ENCODE peak calls at places on chromosome 3, in six cellular contexts. One of them, this sample, is unnamed.

GRCh38 chr3:152175576-152175883 is 93.2 kb upstream of the MBNL1 start:
- DNase-seq in stimulated activated CD4-positive, alpha-beta T cell treated with anti-CD3 and anti-CD28 coated beads, Interleukin-12 subunit alpha, Interleukin-12 subunit beta, amount 100 ng/mL, for 48 hours: no peak
- DNase-seq in IMR-90: peak; percentile 95
- DNase-seq in keratinocyte: peak; percentile 4
- DNase-seq in activated T-helper 1 cell treated with Interleukin-2 at 50 U/mL for 16 hours: no peak
- DNase-seq in lower lobe of right lung: no peak
- DNase-seq in this sample: no peak

GRCh38 chr3:45635475-45636256 is 41.1 kb downstream of the LIMD1 start:
- DNase-seq in stimulated activated CD4-positive, alpha-beta T cell treated with anti-CD3 and anti-CD28 coated beads, Interleukin-12 subunit alpha, Interleukin-12 subunit beta, amount 100 ng/mL, for 48 hours: no peak
- DNase-seq in IMR-90: peak; percentile 81
- DNase-seq in keratinocyte: peak; percentile 41
- DNase-seq in activated T-helper 1 cell treated with Interleukin-2 at 50 U/mL for 16 hours: no peak
- DNase-seq in lower lobe of right lung: no peak
- DNase-seq in this sample: no peak

GRCh38 chr3:170999737-171000242 is 26.7 kb downstream of the SLC2A2 start:
- DNase-seq in stimulated activated CD4-positive, alpha-beta T cell treated with anti-CD3 and anti-CD28 coated beads, Interleukin-12 subunit alpha, Interleukin-12 subunit beta, amount 100 ng/mL, for 48 hours: no peak
- DNase-seq in IMR-90: peak; percentile 93
- DNase-seq in keratinocyte: peak; percentile 83
- DNase-seq in activated T-helper 1 cell treated with Interleukin-2 at 50 U/mL for 16 hours: no peak
- DNase-seq in lower lobe of right lung: no peak
- DNase-seq in this sample: no peak

GRCh38 chr3:87509401-87509800 is 233.0 kb upstream of the POU1F1 start:
- DNase-seq in stimulated activated CD4-positive, alpha-beta T cell treated with anti-CD3 and anti-CD28 coated beads, Interleukin-12 subunit alpha, Interleukin-12 subunit beta, amount 100 ng/mL, for 48 hours: no peak
- DNase-seq in IMR-90: no peak
- DNase-seq in keratinocyte: no peak
- DNase-seq in activated T-helper 1 cell treated with Interleukin-2 at 50 U/mL for 16 hours: no peak
- DNase-seq in lower lobe of right lung: no peak
- DNase-seq in this sample: no peak

GRCh38 chr3:32956750-32957570 is 5.5 kb downstream of the CCR4 start:
- DNase-seq in stimulated activated CD4-positive, alpha-beta T cell treated with anti-CD3 and anti-CD28 coated beads, Interleukin-12 subunit alpha, Interleukin-12 subunit beta, amount 100 ng/mL, for 48 hours: no peak
- DNase-seq in IMR-90: peak; percentile 24
- DNase-seq in keratinocyte: no peak
- DNase-seq in activated T-helper 1 cell treated with Interleukin-2 at 50 U/mL for 16 hours: no peak
- DNase-seq in lower lobe of right lung: no peak
- DNase-seq in this sample: no peak

GRCh38 chr3:61194892-61195538 is 56.2 kb downstream of the FHIT start:
- DNase-seq in stimulated activated CD4-positive, alpha-beta T cell treated with anti-CD3 and anti-CD28 coated beads, Interleukin-12 subunit alpha, Interleukin-12 subunit beta, amount 100 ng/mL, for 48 hours: no peak
- DNase-seq in IMR-90: no peak
- DNase-seq in keratinocyte: no peak
- DNase-seq in activated T-helper 1 cell treated with Interleukin-2 at 50 U/mL for 16 hours: no peak
- DNase-seq in lower lobe of right lung: no peak
- DNase-seq in this sample: no peak

GRCh38 chr3:11581237-11582122 is 62.2 kb downstream of the VGLL4 start:
- DNase-seq in stimulated activated CD4-positive, alpha-beta T cell treated with anti-CD3 and anti-CD28 coated beads, Interleukin-12 subunit alpha, Interleukin-12 subunit beta, amount 100 ng/mL, for 48 hours: no peak
- DNase-seq in IMR-90: no peak
- DNase-seq in keratinocyte: no peak
- DNase-seq in activated T-helper 1 cell treated with Interleukin-2 at 50 U/mL for 16 hours: no peak
- DNase-seq in lower lobe of right lung: no peak
- DNase-seq in this sample: no peak

GRCh38 chr3:20760981-20761380 is 575.0 kb upstream of the SGO1 start:
- DNase-seq in stimulated activated CD4-positive, alpha-beta T cell treated with anti-CD3 and anti-CD28 coated beads, Interleukin-12 subunit alpha, Interleukin-12 subunit beta, amount 100 ng/mL, for 48 hours: no peak
- DNase-seq in IMR-90: no peak
- DNase-seq in keratinocyte: no peak
- DNase-seq in activated T-helper 1 cell treated with Interleukin-2 at 50 U/mL for 16 hours: no peak
- DNase-seq in lower lobe of right lung: no peak
- DNase-seq in this sample: no peak

GRCh38 chr3:9398715-9399708 is 1.6 kb downstream of the SETD5 start:
- DNase-seq in stimulated activated CD4-positive, alpha-beta T cell treated with anti-CD3 and anti-CD28 coated beads, Interleukin-12 subunit alpha, Interleukin-12 subunit beta, amount 100 ng/mL, for 48 hours: peak; percentile 15
- DNase-seq in IMR-90: peak; percentile 66
- DNase-seq in keratinocyte: no peak
- DNase-seq in activated T-helper 1 cell treated with Interleukin-2 at 50 U/mL for 16 hours: no peak
- DNase-seq in lower lobe of right lung: no peak
- DNase-seq in this sample: no peak

GRCh38 chr3:107675233-107675900 is 152.6 kb downstream of the BBX start:
- DNase-seq in stimulated activated CD4-positive, alpha-beta T cell treated with anti-CD3 and anti-CD28 coated beads, Interleukin-12 subunit alpha, Interleukin-12 subunit beta, amount 100 ng/mL, for 48 hours: no peak
- DNase-seq in IMR-90: no peak
- DNase-seq in keratinocyte: no peak
- DNase-seq in activated T-helper 1 cell treated with Interleukin-2 at 50 U/mL for 16 hours: no peak
- DNase-seq in lower lobe of right lung: no peak
- DNase-seq in this sample: no peak

GRCh38 chr3:9793161-9793781 is 389 bp downstream of the ARPC4 start:
- DNase-seq in stimulated activated CD4-positive, alpha-beta T cell treated with anti-CD3 and anti-CD28 coated beads, Interleukin-12 subunit alpha, Interleukin-12 subunit beta, amount 100 ng/mL, for 48 hours: no peak
- DNase-seq in IMR-90: peak; percentile 44
- DNase-seq in keratinocyte: no peak
- DNase-seq in activated T-helper 1 cell treated with Interleukin-2 at 50 U/mL for 16 hours: no peak
- DNase-seq in lower lobe of right lung: peak; percentile 71
- DNase-seq in this sample: no peak

GRCh38 chr3:73437828-73438227 is 186.9 kb downstream of the PDZRN3 start:
- DNase-seq in stimulated activated CD4-positive, alpha-beta T cell treated with anti-CD3 and anti-CD28 coated beads, Interleukin-12 subunit alpha, Interleukin-12 subunit beta, amount 100 ng/mL, for 48 hours: no peak
- DNase-seq in IMR-90: peak; percentile 74
- DNase-seq in keratinocyte: no peak
- DNase-seq in activated T-helper 1 cell treated with Interleukin-2 at 50 U/mL for 16 hours: no peak
- DNase-seq in lower lobe of right lung: no peak
- DNase-seq in this sample: no peak

GRCh38 chr3:13860001-13860400 is 19.9 kb downstream of the WNT7A start:
- DNase-seq in stimulated activated CD4-positive, alpha-beta T cell treated with anti-CD3 and anti-CD28 coated beads, Interleukin-12 subunit alpha, Interleukin-12 subunit beta, amount 100 ng/mL, for 48 hours: no peak
- DNase-seq in IMR-90: no peak
- DNase-seq in keratinocyte: no peak
- DNase-seq in activated T-helper 1 cell treated with Interleukin-2 at 50 U/mL for 16 hours: no peak
- DNase-seq in lower lobe of right lung: no peak
- DNase-seq in this sample: no peak

GRCh38 chr3:190070623-190071347 is 49.9 kb downstream of the P3H2 start:
- DNase-seq in stimulated activated CD4-positive, alpha-beta T cell treated with anti-CD3 and anti-CD28 coated beads, Interleukin-12 subunit alpha, Interleukin-12 subunit beta, amount 100 ng/mL, for 48 hours: no peak
- DNase-seq in IMR-90: peak; percentile 66
- DNase-seq in keratinocyte: no peak
- DNase-seq in activated T-helper 1 cell treated with Interleukin-2 at 50 U/mL for 16 hours: no peak
- DNase-seq in lower lobe of right lung: no peak
- DNase-seq in this sample: no peak

GRCh38 chr3:168249048-168249538 is 153.4 kb upstream of the GOLIM4 start:
- DNase-seq in stimulated activated CD4-positive, alpha-beta T cell treated with anti-CD3 and anti-CD28 coated beads, Interleukin-12 subunit alpha, Interleukin-12 subunit beta, amount 100 ng/mL, for 48 hours: no peak
- DNase-seq in IMR-90: peak; percentile 17
- DNase-seq in keratinocyte: no peak
- DNase-seq in activated T-helper 1 cell treated with Interleukin-2 at 50 U/mL for 16 hours: no peak
- DNase-seq in lower lobe of right lung: no peak
- DNase-seq in this sample: no peak

GRCh38 chr3:125194849-125195601 is 17.5 kb downstream of the SLC12A8 start:
- DNase-seq in stimulated activated CD4-positive, alpha-beta T cell treated with anti-CD3 and anti-CD28 coated beads, Interleukin-12 subunit alpha, Interleukin-12 subunit beta, amount 100 ng/mL, for 48 hours: no peak
- DNase-seq in IMR-90: peak; percentile 92
- DNase-seq in keratinocyte: no peak
- DNase-seq in activated T-helper 1 cell treated with Interleukin-2 at 50 U/mL for 16 hours: no peak
- DNase-seq in lower lobe of right lung: no peak
- DNase-seq in this sample: no peak

GRCh38 chr3:154161806-154162205 is 40.6 kb downstream of the ARHGEF26 start:
- DNase-seq in stimulated activated CD4-positive, alpha-beta T cell treated with anti-CD3 and anti-CD28 coated beads, Interleukin-12 subunit alpha, Interleukin-12 subunit beta, amount 100 ng/mL, for 48 hours: no peak
- DNase-seq in IMR-90: no peak
- DNase-seq in keratinocyte: no peak
- DNase-seq in activated T-helper 1 cell treated with Interleukin-2 at 50 U/mL for 16 hours: no peak
- DNase-seq in lower lobe of right lung: no peak
- DNase-seq in this sample: no peak